ENCODE peak calls at places on chromosomes 16 and 17, in ten cellular contexts. L is left ventricle myocardium inferior, M is tibial artery, T is BE2C, K is colonic mucosa, B is adrenal gland, H is lung, C is cardiac muscle cell, N is kidney epithelial cell, E is A673. Z is an unnamed sample.

GRCh38 chr17:82837586-82838320 is 2.1 kb downstream of the ZNF750 start:
- DNase-seq in N (no peak), M (no peak), K (peak; percentile 57), L (no peak), C (no peak), B (no peak), T (no peak), E (no peak), H (no peak), Z (peak; percentile 20)

GRCh38 chr17:56866496-56866895 is 32.5 kb downstream of the DGKE start:
- DNase-seq in E (peak; percentile 15), C (no peak), T (no peak), N (no peak), M (no peak), K (no peak), B (no peak), L (no peak), H (no peak), Z (no peak)

GRCh38 chr17:2449486-2449885 is 48.6 kb upstream of the MNT start:
- DNase-seq in N (no peak), B (no peak), L (no peak), T (no peak), E (peak; percentile 28), H (no peak), C (no peak), M (no peak), K (no peak), Z (no peak)

GRCh38 chr17:38717139-38717745 is 12.2 kb downstream of the MLLT6 start:
- DNase-seq in H (no peak), M (no peak), N (no peak), E (no peak), L (no peak), K (no peak), B (no peak), T (no peak), C (no peak), Z (no peak)

GRCh38 chr17:2815781-2816185 is 19.5 kb downstream of the RAP1GAP2 start:
- DNase-seq in C (peak; percentile 20), L (no peak), H (no peak), B (no peak), E (no peak), N (no peak), M (no peak), T (no peak), K (no peak), Z (no peak)

GRCh38 chr17:60720763-60721531 is 43.3 kb downstream of the BCAS3 start:
- DNase-seq in E (peak; percentile 74), H (no peak), B (no peak), K (peak; percentile 50), T (peak; percentile 48), C (peak; percentile 74), N (peak; percentile 37), M (no peak), L (no peak), Z (peak; percentile 54)

GRCh38 chr17:34756670-34757021 is 177.3 kb downstream of the TMEM132E start:
- DNase-seq in N (no peak), C (no peak), T (peak; percentile 69), E (no peak), B (peak; percentile 88), L (no peak), K (no peak), H (no peak), M (no peak), Z (no peak)

GRCh38 chr16:78122774-78123315 is 23.4 kb downstream of the WWOX start:
- DNase-seq in L (no peak), C (peak; percentile 54), K (no peak), H (no peak), T (peak; percentile 24), N (no peak), E (peak; percentile 81), M (no peak), B (no peak), Z (peak; percentile 54)

GRCh38 chr16:48539485-48540221 is 70.3 kb downstream of the N4BP1 start:
- DNase-seq in H (no peak), K (no peak), B (no peak), M (no peak), E (no peak), N (no peak), C (no peak), L (no peak), T (no peak), Z (no peak)

GRCh38 chr16:73058616-73059409 is 10.9 kb upstream of the ZFHX3 start:
- DNase-seq in C (peak; percentile 72), B (peak; percentile 66), T (peak; percentile 76), M (peak; percentile 72), H (no peak), N (no peak), L (peak; percentile 39), K (no peak), E (peak; percentile 76), Z (peak; percentile 47)

GRCh38 chr16:71870818-71871217 is 13.2 kb downstream of the ZNF821 start:
- DNase-seq in E (no peak), B (no peak), C (no peak), K (no peak), N (no peak), T (no peak), H (no peak), M (no peak), L (no peak), Z (no peak)

GRCh38 chr16:56781565-56781964 is 51.6 kb downstream of the NUP93 start:
- DNase-seq in M (no peak), B (no peak), T (no peak), L (no peak), C (no peak), K (no peak), E (peak; percentile 44), N (no peak), H (no peak), Z (no peak)

GRCh38 chr17:76079577-76080206 is 710 bp downstream of the ZACN start:
- DNase-seq in C (peak; percentile 24), M (no peak), L (no peak), E (no peak), T (no peak), K (no peak), H (no peak), B (no peak), N (no peak), Z (no peak)
- H3K27me3 ChIP-seq in C (peaks cover 40% of the 10 kb centered on the region), M (peaks cover 12% of the 10 kb centered on the region), L (peaks cover 54% of the 10 kb centered on the region), E (peaks cover 56% of the 10 kb centered on the region), T (peaks cover 51% of the 10 kb centered on the region), K (peaks cover 50% of the 10 kb centered on the region), H (peaks cover 4% of the 10 kb centered on the region), B (peaks cover 49% of the 10 kb centered on the region), N (peaks cover 69% of the 10 kb centered on the region), Z (peaks cover 48% of the 10 kb centered on the region)

GRCh38 chr16:15055141-15056053 is 477 bp downstream of the NTAN1 start:
- DNase-seq in L (no peak), K (peak; percentile 60), T (no peak), N (no peak), C (no peak), E (no peak), H (peak; percentile 51), B (peak; percentile 54), M (peak; percentile 66), Z (no peak)
- TF ChIP-seq CTCF in L (no peak), K (no peak), T (peak; percentile 15), N (peak; percentile 10), C (no peak), E (peak; percentile 16), H (no peak), B (no peak), M (no peak), Z (no peak)

DNA sequence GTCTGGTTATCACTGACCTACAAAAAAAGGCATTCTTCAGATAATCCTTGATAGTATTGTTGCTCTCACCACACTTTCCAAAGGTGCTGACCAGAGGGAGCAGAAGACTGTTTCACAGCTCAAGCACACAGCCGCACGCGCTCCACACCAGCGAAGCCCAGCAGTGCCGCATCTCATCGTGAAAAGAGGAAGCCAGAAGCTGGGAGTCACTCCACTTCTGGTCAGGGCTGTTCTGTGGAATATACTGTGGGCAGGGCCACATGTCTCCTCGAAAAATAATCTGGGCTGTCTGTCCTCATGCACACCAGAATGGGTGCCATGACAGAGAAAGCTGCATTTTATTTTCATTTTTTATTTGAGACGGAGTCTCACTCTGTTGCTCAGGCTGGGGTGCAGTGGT is 7.3 kb upstream of the PRSS36 start:
- DNase-seq in C (no peak), H (no peak), N (no peak), L (no peak), M (no peak), T (no peak), K (peak; percentile 28), B (no peak), E (no peak), Z (no peak)
- H3K4me3 ChIP-seq in C (no peak overlapping the region), H (no peak overlapping the region), N (no peak overlapping the region), L (no peak overlapping the region), M (no peak overlapping the region), T (no peak overlapping the region), K (no peak overlapping the region), B (no peak overlapping the region), E (no peak overlapping the region), Z (no peak overlapping the region)

DNA sequence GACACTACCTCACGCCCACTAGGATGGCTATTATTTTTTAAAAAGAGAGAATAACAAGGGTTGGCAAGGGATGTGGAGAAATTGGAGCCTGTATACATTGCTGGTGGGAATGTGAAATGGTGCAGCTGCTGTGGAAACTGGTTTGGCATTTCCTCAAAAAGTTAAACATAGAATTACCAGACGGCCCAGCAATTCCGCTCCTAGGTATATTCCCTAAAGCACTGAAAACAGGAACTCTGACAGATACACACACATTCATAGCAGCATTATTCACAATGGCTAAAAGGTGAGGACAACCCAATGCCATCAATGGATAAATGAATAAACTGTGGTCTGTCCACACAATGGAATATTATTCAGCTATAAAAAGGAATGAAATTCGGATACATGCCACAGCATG is 60.3 kb upstream of the CBX4 start:
- DNase-seq in H (no peak), M (no peak), E (no peak), T (no peak), N (no peak), L (no peak), K (no peak), C (no peak), B (no peak), Z (no peak)
- H3K27me3 ChIP-seq in H (no peaks in the 10 kb centered on the region), M (no peaks in the 10 kb centered on the region), E (peaks cover 5% of the 10 kb centered on the region), T (peaks cover 13% of the 10 kb centered on the region), N (peaks cover 14% of the 10 kb centered on the region), L (peaks cover 62% of the 10 kb centered on the region), K (no peaks in the 10 kb centered on the region), C (peaks cover 10% of the 10 kb centered on the region), B (peaks cover 10% of the 10 kb centered on the region), Z (peaks cover 3% of the 10 kb centered on the region)

DNA sequence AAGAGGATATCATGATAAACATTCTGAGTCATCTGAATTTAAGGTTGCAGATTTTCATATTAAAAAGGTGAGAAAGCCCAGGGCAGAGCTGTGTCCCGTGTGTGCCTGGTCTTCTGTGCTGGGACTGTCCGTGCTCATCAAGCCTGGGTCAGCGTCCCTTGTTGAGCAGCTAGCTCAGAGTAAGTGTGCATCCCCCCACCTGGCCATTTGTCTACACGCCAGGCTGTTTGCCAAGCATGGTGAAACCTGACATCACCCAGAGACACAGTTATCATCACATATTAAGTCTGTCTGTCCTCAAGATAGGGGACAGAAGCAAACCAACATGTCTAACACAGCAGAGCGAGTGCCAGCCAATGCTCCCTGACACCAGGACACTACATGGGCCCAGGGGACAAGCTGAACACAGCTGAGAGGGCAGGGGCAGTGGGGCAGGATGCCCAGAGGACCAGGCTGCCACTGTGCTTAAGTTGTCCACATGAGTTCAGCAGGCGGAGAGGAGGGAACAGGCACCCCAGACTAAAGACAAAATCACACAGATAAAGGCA is 57.9 kb upstream of the CNEP1R1 start:
- DNase-seq in E (no peak), K (no peak), L (peak; percentile 34), C (no peak), M (no peak), T (peak; percentile 77), N (no peak), B (no peak), H (no peak), Z (no peak)
- TF ChIP-seq CTCF in E (no peak), K (no peak), L (no peak), C (no peak), M (no peak), T (no peak), N (no peak), B (no peak), H (no peak), Z (no peak)

GRCh38 chr17:80789356-80789902 is 202.2 kb upstream of the CHMP6 start:
- DNase-seq in T (peak; percentile 84), C (no peak), L (no peak), H (no peak), M (peak; percentile 61), B (peak; percentile 89), E (peak; percentile 92), K (no peak), N (peak; percentile 63), Z (peak; percentile 68)
- H3K4me3 ChIP-seq in T (peak overlapping the region; percentile 24), C (no peak overlapping the region), L (no peak overlapping the region), H (no peak overlapping the region), M (no peak overlapping the region), B (no peak overlapping the region), E (no peak overlapping the region), K (no peak overlapping the region), N (no peak overlapping the region), Z (no peak overlapping the region)

Z was measured in bronchial epithelial cell.